ENCODE peak calls at places on chromosomes 5 and 9, in five cellular contexts. A, V, P, R and B are unnamed samples.

GRCh38 chr5:115639377-115639776 is 13.5 kb upstream of the TMED7 start:
- DNase-seq in A (peak), V (no peak), P (no peak), R (no peak), B (no peak)

GRCh38 chr9:133955821-133956411 is 36.2 kb downstream of the VAV2 start:
- DNase-seq in A (no peak), V (no peak), P (no peak), R (peak), B (peak)

GRCh38 chr9:111066427-111066826 is 28.2 kb upstream of the LPAR1 start:
- DNase-seq in A (no peak), V (no peak), P (no peak), R (no peak), B (no peak)

GRCh38 chr5:32225445-32225844 is 51.3 kb upstream of the GOLPH3 start:
- DNase-seq in A (no peak), V (peak), P (no peak), R (no peak), B (no peak)

GRCh38 chr5:54844905-54845566 is 140.4 kb downstream of the ESM1 start:
- DNase-seq in A (peak), V (peak), P (no peak), R (peak), B (no peak)

GRCh38 chr9:126375386-126375785 is 48.8 kb downstream of the MVB12B start:
- DNase-seq in A (peak), V (no peak), P (no peak), R (no peak), B (peak)

GRCh38 chr5:170270670-170271069 is 26.9 kb downstream of the LCP2 start:
- DNase-seq in A (no peak), V (no peak), P (no peak), R (no peak), B (no peak)

GRCh38 chr5:150624334-150625163 is 15.9 kb upstream of the SYNPO start:
- DNase-seq in A (no peak), V (no peak), P (no peak), R (no peak), B (no peak)

GRCh38 chr9:87970602-87971001 is 3.7 kb downstream of the CDK20 start:
- DNase-seq in A (no peak), V (no peak), P (no peak), R (no peak), B (no peak)

GRCh38 chr5:66072031-66072430 is 72.1 kb upstream of the SREK1 start:
- DNase-seq in A (no peak), V (no peak), P (no peak), R (no peak), B (no peak)

GRCh38 chr9:131436386-131436785 is 42.5 kb downstream of the PRRC2B start:
- DNase-seq in A (no peak), V (no peak), P (no peak), R (no peak), B (peak)

GRCh38 chr5:41961736-41962135 is 36.7 kb downstream of the FBXO4 start:
- DNase-seq in A (no peak), V (peak), P (no peak), R (no peak), B (no peak)

GRCh38 chr5:68409259-68409658 is 193.7 kb downstream of the PIK3R1 start:
- DNase-seq in A (no peak), V (peak), P (no peak), R (no peak), B (no peak)

GRCh38 chr9:95127249-95128176 is 190.0 kb downstream of the FANCC start:
- DNase-seq in A (no peak), V (peak), P (peak), R (peak), B (peak)

GRCh38 chr5:10451137-10451824 is 9.6 kb downstream of the ROPN1L start:
- DNase-seq in A (no peak), V (no peak), P (no peak), R (no peak), B (no peak)

GRCh38 chr9:5095795-5096194 is 89.6 kb downstream of the INSL6 start:
- DNase-seq in A (no peak), V (no peak), P (no peak), R (no peak), B (no peak)

GRCh38 chr5:90528704-90529233 is 615 bp downstream of the LYSMD3 start:
- DNase-seq in A (no peak), V (peak), P (no peak), R (peak), B (peak)

GRCh38 chr9:38035873-38036272 is 33.2 kb downstream of the SHB start:
- DNase-seq in A (no peak), V (peak), P (no peak), R (no peak), B (no peak)

GRCh38 chr9:136299116-136299515 is 4.8 kb downstream of the CCDC187 start:
- DNase-seq in A (no peak), V (no peak), P (no peak), R (no peak), B (no peak)

GRCh38 chr5:134427540-134428041 is 15.9 kb upstream of the CDKN2AIPNL start:
- DNase-seq in A (peak), V (no peak), P (no peak), R (no peak), B (peak)

GRCh38 chr9:120696551-120697230 is 17.6 kb downstream of the MEGF9 start:
- DNase-seq in A (no peak), V (no peak), P (no peak), R (no peak), B (no peak)

GRCh38 chr5:77797133-77797532 is 21.0 kb upstream of the TBCA start:
- DNase-seq in A (no peak), V (no peak), P (no peak), R (no peak), B (no peak)

GRCh38 chr9:16705121-16705604 is 165.3 kb downstream of the BNC2 start:
- DNase-seq in A (no peak), V (peak), P (no peak), R (no peak), B (peak)

GRCh38 chr9:36946653-36947052 is 87.4 kb downstream of the PAX5 start:
- DNase-seq in A (no peak), V (peak), P (no peak), R (no peak), B (no peak)

GRCh38 chr5:56003179-56003578 is 8.4 kb upstream of the IL6ST start:
- DNase-seq in A (no peak), V (no peak), P (no peak), R (no peak), B (no peak)

GRCh38 chr9:88006511-88007290 is 32.4 kb upstream of the CDK20 start:
- DNase-seq in A (no peak), V (no peak), P (no peak), R (no peak), B (no peak)

GRCh38 chr5:135386886-135387628 is 12.0 kb downstream of the MACROH2A1 start:
- DNase-seq in A (no peak), V (peak), P (no peak), R (no peak), B (no peak)

GRCh38 chr9:76665458-76665857 is 98.8 kb upstream of the PCA3 start:
- DNase-seq in A (no peak), V (no peak), P (no peak), R (no peak), B (no peak)

GRCh38 chr9:116156621-116157314 is 3.2 kb downstream of the PAPPA start:
- DNase-seq in A (no peak), V (peak), P (no peak), R (no peak), B (peak)

GRCh38 chr5:66661149-66661548 is 65.0 kb downstream of the MAST4 start:
- DNase-seq in A (no peak), V (peak), P (no peak), R (no peak), B (peak)

GRCh38 chr9:101738566-101739183 is at the start of gene GRIN3A:
- DNase-seq in A (no peak), V (no peak), P (no peak), R (no peak), B (peak)